ENCODE peak calls at places on chromosomes 16 and 17, in ten cellular contexts. R, S, W, P, U, I, Y, O, L and M are unnamed samples.

GRCh38 chr17:29148790-29149430 is 31.3 kb downstream of the MYO18A start:
- DNase-seq in R (peak), S (peak), W (peak), P (peak), U (peak), I (peak), Y (peak), O (peak), L (peak), M (peak)

GRCh38 chr16:54930034-54930938 is at the start of gene IRX5:
- DNase-seq in R (peak), S (peak), W (peak), P (peak), U (peak), I (no peak), Y (peak), O (peak), L (peak), M (peak)

GRCh38 chr16:89314858-89315257 is 97.4 kb downstream of the ZNF778 start:
- DNase-seq in R (no peak), S (no peak), W (no peak), P (no peak), U (no peak), I (no peak), Y (no peak), O (no peak), L (no peak), M (no peak)

GRCh38 chr17:10226930-10227695 is 28.7 kb upstream of the GAS7 start:
- DNase-seq in R (peak), S (peak), W (peak), P (peak), U (peak), I (no peak), Y (peak), O (peak), L (peak), M (peak)

GRCh38 chr16:15032547-15033308 is 23.1 kb downstream of the NTAN1 start:
- DNase-seq in R (no peak), S (peak), W (no peak), P (no peak), U (no peak), I (no peak), Y (no peak), O (no peak), L (peak), M (peak)

GRCh38 chr16:69274699-69275235 is 36.4 kb upstream of the VPS4A start:
- DNase-seq in R (no peak), S (no peak), W (no peak), P (no peak), U (no peak), I (no peak), Y (no peak), O (no peak), L (no peak), M (no peak)

GRCh38 chr16:27169511-27170071 is 33.7 kb upstream of the KDM8 start:
- DNase-seq in R (no peak), S (peak), W (peak), P (no peak), U (no peak), I (peak), Y (no peak), O (peak), L (peak), M (no peak)

GRCh38 chr16:10738231-10739077 is 5.2 kb upstream of the NUBP1 start:
- DNase-seq in R (peak), S (peak), W (peak), P (peak), U (peak), I (peak), Y (peak), O (peak), L (peak), M (peak)

GRCh38 chr16:19389246-19389645 is 28.4 kb upstream of the TMC5 start:
- DNase-seq in R (peak), S (peak), W (peak), P (no peak), U (peak), I (peak), Y (peak), O (peak), L (no peak), M (peak)

GRCh38 chr16:50086176-50086575 is 20.4 kb downstream of the HEATR3 start:
- DNase-seq in R (no peak), S (no peak), W (no peak), P (no peak), U (no peak), I (no peak), Y (no peak), O (no peak), L (no peak), M (no peak)

GRCh38 chr17:73581379-73581778 is 62.9 kb downstream of the SDK2 start:
- DNase-seq in R (no peak), S (no peak), W (no peak), P (no peak), U (no peak), I (no peak), Y (no peak), O (no peak), L (no peak), M (no peak)

GRCh38 chr17:77451894-77452852 is 311.4 kb downstream of the SEC14L1 start:
- DNase-seq in R (peak), S (peak), W (peak), P (no peak), U (peak), I (no peak), Y (peak), O (peak), L (peak), M (peak)

GRCh38 chr16:82203198-82203597 is 33.2 kb upstream of the MPHOSPH6 start:
- DNase-seq in R (no peak), S (no peak), W (no peak), P (no peak), U (no peak), I (no peak), Y (no peak), O (no peak), L (no peak), M (no peak)

GRCh38 chr17:48127371-48128051 is 19.9 kb downstream of the SNX11 start:
- DNase-seq in R (no peak), S (no peak), W (no peak), P (peak), U (no peak), I (no peak), Y (no peak), O (no peak), L (no peak), M (no peak)

GRCh38 chr17:15498107-15498506 is 30.7 kb upstream of the CDRT4 start:
- DNase-seq in R (no peak), S (no peak), W (peak), P (no peak), U (no peak), I (no peak), Y (no peak), O (no peak), L (no peak), M (peak)

GRCh38 chr16:88678224-88678979 is 7.9 kb downstream of the SNAI3 start:
- DNase-seq in R (no peak), S (no peak), W (no peak), P (no peak), U (no peak), I (no peak), Y (no peak), O (no peak), L (no peak), M (no peak)

GRCh38 chr16:24986512-24987303 is 28.5 kb downstream of the ARHGAP17 start:
- DNase-seq in R (no peak), S (no peak), W (peak), P (no peak), U (peak), I (no peak), Y (peak), O (no peak), L (peak), M (peak)

GRCh38 chr17:40437095-40437732 is 6.0 kb upstream of the IGFBP4 start:
- DNase-seq in R (no peak), S (no peak), W (peak), P (no peak), U (no peak), I (no peak), Y (no peak), O (no peak), L (peak), M (no peak)

GRCh38 chr17:4476512-4477070 is 22.1 kb upstream of the SPNS2 start:
- DNase-seq in R (peak), S (peak), W (no peak), P (no peak), U (no peak), I (no peak), Y (no peak), O (peak), L (no peak), M (no peak)

DNA sequence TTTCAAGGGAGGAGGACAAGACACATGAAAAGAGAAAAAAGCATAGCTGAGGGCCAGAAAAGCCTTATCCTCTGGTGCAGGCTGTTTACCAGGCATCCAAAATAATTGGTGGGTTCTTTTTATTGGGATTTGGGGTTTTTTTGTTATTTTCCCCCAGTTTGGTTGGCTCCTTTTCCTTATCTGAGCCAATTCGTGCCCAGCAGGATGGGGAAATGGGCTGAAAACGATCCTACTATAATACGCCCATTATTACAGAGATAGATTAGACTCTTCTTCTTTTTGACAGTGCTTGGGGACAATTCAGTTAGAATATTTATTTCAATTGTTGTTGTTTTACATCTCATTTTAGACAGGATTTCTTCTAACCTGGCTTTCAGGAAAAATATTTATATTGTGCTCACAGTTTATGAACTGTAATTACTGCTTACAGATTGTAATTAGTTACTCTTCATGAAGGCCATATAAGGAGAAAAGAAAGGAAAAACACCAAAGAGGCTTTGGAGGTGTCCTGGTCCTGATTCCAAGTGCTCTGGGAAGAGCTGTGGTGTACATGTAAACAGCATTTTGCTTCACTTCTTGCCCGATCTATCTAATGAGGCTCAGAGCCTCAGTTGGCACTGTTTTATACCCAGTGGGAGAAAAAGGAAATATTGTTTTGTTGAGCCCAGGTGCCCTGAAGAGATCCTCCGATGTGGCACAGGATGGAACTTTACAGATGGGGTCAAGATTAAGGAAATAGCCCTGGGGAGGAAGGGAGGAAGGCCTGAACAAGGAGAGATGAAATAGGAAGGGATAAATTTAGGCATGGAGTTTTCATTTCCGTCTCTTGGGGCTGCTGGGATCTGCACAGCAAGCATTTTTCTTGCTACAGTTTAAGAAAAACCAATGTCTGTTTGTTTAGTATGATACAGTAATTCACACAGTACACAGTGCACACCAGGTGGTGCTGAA is 611 bp upstream of the ANKRD40 start:
- DNase-seq in R (no peak), S (no peak), W (peak), P (no peak), U (no peak), I (peak), Y (no peak), O (no peak), L (no peak), M (peak)
- TF ChIP-seq POLR2A in R (no peak), S (peak), W (peak), P (no peak), U (no peak), I (no peak), Y (no peak), O (no peak), L (no peak), M (peak)

DNA sequence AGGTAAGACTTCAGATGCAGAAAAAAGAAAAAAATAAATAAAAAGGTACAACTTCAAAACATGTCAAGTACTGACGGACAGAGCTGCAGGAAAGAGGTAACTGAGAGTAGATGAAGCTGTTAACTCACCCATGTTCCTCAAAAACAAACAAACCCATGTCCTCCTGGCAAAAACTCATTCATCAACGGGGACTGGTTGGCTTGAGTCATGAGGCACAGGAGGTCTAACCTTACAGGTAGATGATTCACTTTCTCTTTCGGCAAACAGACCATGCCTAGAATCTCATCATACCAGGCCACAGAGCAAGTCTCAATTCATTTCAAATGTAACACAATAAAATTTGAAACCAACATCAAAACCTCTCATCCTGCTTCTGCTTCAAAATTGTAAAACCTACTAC is 12.3 kb upstream of the FASN start:
- DNase-seq in R (no peak), S (no peak), W (no peak), P (no peak), U (no peak), I (no peak), Y (no peak), O (no peak), L (no peak), M (no peak)
- TF ChIP-seq POLR2A in R (no peak), S (no peak), W (no peak), P (no peak), U (no peak), I (no peak), Y (no peak), O (no peak), L (no peak), M (no peak)

GRCh38 chr17:7405413-7405881 is 1.6 kb upstream of the TMEM256 start:
- DNase-seq in R (peak), S (no peak), W (no peak), P (no peak), U (no peak), I (no peak), Y (peak), O (no peak), L (no peak), M (no peak)

GRCh38 chr17:7404737-7405412 is 978 bp upstream of the TMEM256 start:
- DNase-seq in R (peak), S (no peak), W (peak), P (no peak), U (peak), I (no peak), Y (peak), O (peak), L (no peak), M (peak)

GRCh38 chr17:7405882-7406825 is 1.5 kb upstream of the NLGN2 start:
- DNase-seq in R (no peak), S (no peak), W (no peak), P (no peak), U (no peak), I (no peak), Y (no peak), O (no peak), L (no peak), M (no peak)

GRCh38 chr17:7403902-7404736 is at the start of gene TMEM256:
- DNase-seq in R (peak), S (peak), W (peak), P (peak), U (peak), I (peak), Y (peak), O (peak), L (peak), M (peak)

GRCh38 chr17:7403043-7403901 is 625 bp downstream of the TMEM256 start:
- DNase-seq in R (peak), S (peak), W (peak), P (peak), U (peak), I (no peak), Y (peak), O (peak), L (no peak), M (peak)
- TF ChIP-seq POLR2A in R (no peak), S (peak), W (no peak), P (no peak), U (no peak), I (no peak), Y (no peak), O (no peak), L (no peak), M (no peak)

DNA sequence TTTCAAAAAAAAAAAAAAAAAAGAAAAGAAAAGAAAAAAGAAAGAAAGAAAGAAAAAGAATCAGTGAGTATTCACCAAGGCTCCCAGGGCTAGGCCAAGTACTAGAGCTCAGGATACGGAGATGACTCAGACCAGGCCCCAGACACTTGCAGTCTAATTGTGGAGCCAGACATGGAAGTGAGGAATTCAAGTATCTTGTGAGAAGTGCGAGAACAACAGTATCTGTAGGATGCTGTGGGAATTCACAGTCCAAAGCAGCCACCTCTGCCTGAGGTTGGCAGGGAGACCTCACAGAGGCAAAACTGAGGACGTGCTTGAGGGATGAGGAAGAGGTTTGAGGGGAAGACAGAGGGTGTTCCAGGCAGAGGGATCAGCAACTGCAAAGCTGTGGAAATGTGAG is 14.0 kb upstream of the ALDOA start:
- DNase-seq in R (no peak), S (no peak), W (no peak), P (no peak), U (no peak), I (no peak), Y (no peak), O (no peak), L (peak), M (no peak)
- TF ChIP-seq POLR2A in R (no peak), S (no peak), W (no peak), P (no peak), U (no peak), I (no peak), Y (no peak), O (no peak), L (no peak), M (no peak)

GRCh38 chr17:82079001-82079677 is 13.5 kb upstream of the DUS1L start:
- DNase-seq in R (no peak), S (no peak), W (no peak), P (no peak), U (no peak), I (no peak), Y (no peak), O (no peak), L (no peak), M (no peak)
- TF ChIP-seq POLR2A in R (no peak), S (no peak), W (no peak), P (no peak), U (no peak), I (peak), Y (no peak), O (no peak), L (no peak), M (no peak)

GRCh38 chr17:64176556-64176955 is 46.6 kb upstream of the ERN1 start:
- DNase-seq in R (no peak), S (no peak), W (no peak), P (no peak), U (no peak), I (no peak), Y (no peak), O (no peak), L (no peak), M (no peak)

GRCh38 chr17:64173646-64174045 is 43.7 kb upstream of the ERN1 start:
- DNase-seq in R (no peak), S (no peak), W (peak), P (no peak), U (no peak), I (no peak), Y (no peak), O (no peak), L (no peak), M (no peak)

GRCh38 chr17:64172510-64172909 is 42.6 kb upstream of the ERN1 start:
- DNase-seq in R (no peak), S (no peak), W (no peak), P (no peak), U (no peak), I (no peak), Y (no peak), O (no peak), L (no peak), M (no peak)

GRCh38 chr17:64177346-64178010 is 47.5 kb upstream of the ERN1 start:
- DNase-seq in R (no peak), S (no peak), W (no peak), P (no peak), U (no peak), I (no peak), Y (no peak), O (no peak), L (no peak), M (no peak)

GRCh38 chr17:64174686-64175456 is 44.9 kb upstream of the ERN1 start:
- DNase-seq in R (no peak), S (no peak), W (peak), P (no peak), U (peak), I (no peak), Y (peak), O (no peak), L (peak), M (no peak)
- TF ChIP-seq POLR2A in R (no peak), S (peak), W (no peak), P (no peak), U (no peak), I (no peak), Y (no peak), O (no peak), L (no peak), M (no peak)

GRCh38 chr17:7035591-7036368 is at the start of gene SLC16A13:
- DNase-seq in R (peak), S (peak), W (peak), P (peak), U (peak), I (peak), Y (peak), O (peak), L (peak), M (peak)
- TF ChIP-seq POLR2A in R (peak), S (peak), W (peak), P (peak), U (no peak), I (peak), Y (no peak), O (no peak), L (peak), M (peak)